ENCODE peak calls at places on chromosomes 11 and 22, in ten cellular contexts. W is HFFc6, F is kidney, I is foreskin fibroblast, M is endothelial cell, Q is Caco-2, C is lower lobe of right lung, V is stomach, U is upper lobe of right lung, S is Panc1. N is an unnamed sample.
A peak's percentile ranks its signal among the peaks of the same experiment; 100 is the strongest.

GRCh38 chr22:32080904-32081303 is 37.8 kb downstream of the SLC5A1 start:
- DNase-seq in W (peak; percentile 47), F (no peak), I (peak; percentile 66), M (peak; percentile 12), Q (peak; percentile 43), C (no peak), V (peak; percentile 45), U (no peak), S (peak; percentile 25), N (no peak)

GRCh38 chr11:89491141-89491690 is at the start of gene NOX4:
- DNase-seq in W (peak; percentile 20), F (peak; percentile 80), I (peak; percentile 71), M (peak; percentile 77), Q (no peak), C (peak; percentile 50), V (peak; percentile 30), U (peak; percentile 63), S (no peak), N (peak; percentile 97)

GRCh38 chr11:101840720-101841119 is 74.1 kb upstream of the CEP126 start:
- DNase-seq in W (no peak), F (no peak), I (no peak), M (no peak), Q (no peak), C (no peak), V (no peak), U (no peak), S (no peak), N (no peak)

GRCh38 chr11:76803023-76803422 is 19.9 kb downstream of the TSKU start:
- DNase-seq in W (no peak), F (no peak), I (peak; percentile 78), M (no peak), Q (no peak), C (no peak), V (no peak), U (peak; percentile 64), S (no peak), N (no peak)

GRCh38 chr11:79949574-79949973 is 508.7 kb upstream of the TENM4 start:
- DNase-seq in W (no peak), F (no peak), I (no peak), M (no peak), Q (no peak), C (no peak), V (no peak), U (no peak), S (no peak), N (no peak)

GRCh38 chr11:47856186-47856585 is 8.0 kb upstream of the NUP160 start:
- DNase-seq in W (no peak), F (no peak), I (peak; percentile 43), M (no peak), Q (no peak), C (no peak), V (no peak), U (no peak), S (no peak), N (no peak)

GRCh38 chr11:446886-447285 is 3.2 kb upstream of the PTDSS2 start:
- DNase-seq in W (no peak), F (peak; percentile 82), I (no peak), M (no peak), Q (no peak), C (peak; percentile 54), V (no peak), U (peak; percentile 65), S (no peak), N (peak; percentile 78)

GRCh38 chr22:19713650-19714319 is 518 bp upstream of the SEPTIN5 start:
- DNase-seq in W (no peak), F (no peak), I (no peak), M (no peak), Q (no peak), C (no peak), V (no peak), U (no peak), S (no peak), N (no peak)

GRCh38 chr11:5036671-5037070 is 9.7 kb upstream of the OR52J3 start:
- DNase-seq in W (no peak), F (no peak), I (no peak), M (no peak), Q (no peak), C (no peak), V (no peak), U (no peak), S (no peak), N (no peak)

GRCh38 chr11:96055706-96056387 is 131.9 kb upstream of the MTMR2 start:
- DNase-seq in W (peak; percentile 65), F (no peak), I (peak; percentile 87), M (no peak), Q (no peak), C (no peak), V (no peak), U (no peak), S (no peak), N (no peak)

GRCh38 chr11:1639102-1639620 is 9.6 kb downstream of the KRTAP5-5 start:
- DNase-seq in W (no peak), F (peak; percentile 51), I (no peak), M (no peak), Q (no peak), C (no peak), V (peak; percentile 33), U (no peak), S (no peak), N (peak; percentile 46)

GRCh38 chr11:67564230-67564629 is 19.4 kb upstream of the GSTP1 start:
- DNase-seq in W (no peak), F (no peak), I (peak; percentile 28), M (no peak), Q (no peak), C (no peak), V (no peak), U (no peak), S (no peak), N (no peak)

GRCh38 chr11:221998-222789 is 13.9 kb downstream of the SIRT3 start:
- DNase-seq in W (no peak), F (peak; percentile 62), I (no peak), M (no peak), Q (no peak), C (no peak), V (no peak), U (no peak), S (no peak), N (no peak)

GRCh38 chr11:64118871-64119495 is 46.9 kb downstream of the MACROD1 start:
- DNase-seq in W (no peak), F (no peak), I (no peak), M (no peak), Q (no peak), C (no peak), V (no peak), U (no peak), S (no peak), N (no peak)

GRCh38 chr22:37639771-37640590 is 512 bp downstream of the SH3BP1 start:
- DNase-seq in W (no peak), F (no peak), I (no peak), M (no peak), Q (no peak), C (no peak), V (no peak), U (no peak), S (no peak), N (no peak)

GRCh38 chr11:14499178-14499559 is 442 bp downstream of the COPB1 start:
- DNase-seq in W (no peak), F (peak; percentile 72), I (peak; percentile 31), M (peak; percentile 36), Q (peak; percentile 41), C (peak; percentile 55), V (peak; percentile 42), U (no peak), S (no peak), N (no peak)

GRCh38 chr11:84524422-84525051 is 1102.6 kb downstream of the DLG2 start:
- DNase-seq in W (peak; percentile 4), F (no peak), I (peak; percentile 1), M (no peak), Q (no peak), C (no peak), V (no peak), U (no peak), S (no peak), N (no peak)

GRCh38 chr11:27459191-27459590 is 13.4 kb downstream of the LGR4 start:
- DNase-seq in W (no peak), F (no peak), I (no peak), M (no peak), Q (no peak), C (no peak), V (no peak), U (no peak), S (no peak), N (no peak)

GRCh38 chr11:25449100-25449499 is 882.8 kb upstream of the ANO3 start:
- DNase-seq in W (no peak), F (no peak), I (no peak), M (no peak), Q (no peak), C (no peak), V (no peak), U (no peak), S (no peak), N (no peak)

GRCh38 chr11:76194872-76195668 is 11.2 kb downstream of the WNT11 start:
- DNase-seq in W (peak; percentile 7), F (no peak), I (peak; percentile 26), M (no peak), Q (no peak), C (no peak), V (no peak), U (no peak), S (no peak), N (no peak)

GRCh38 chr11:36450391-36450714 is 59.7 kb downstream of the TRAF6 start:
- DNase-seq in W (no peak), F (no peak), I (no peak), M (no peak), Q (no peak), C (no peak), V (no peak), U (no peak), S (no peak), N (no peak)
- TF ChIP-seq CTCF in W (no peak), F (no peak), I (no peak), M (no peak), Q (no peak), C (no peak), V (no peak), U (no peak), S (no peak), N (no peak)

GRCh38 chr11:91528965-91529364 is 695.7 kb upstream of the FAT3 start:
- DNase-seq in W (no peak), F (no peak), I (no peak), M (no peak), Q (no peak), C (no peak), V (no peak), U (no peak), S (no peak), N (no peak)

GRCh38 chr11:91527380-91528030 is 697.1 kb upstream of the FAT3 start:
- DNase-seq in W (no peak), F (no peak), I (no peak), M (no peak), Q (peak; percentile 11), C (no peak), V (no peak), U (no peak), S (no peak), N (no peak)
- TF ChIP-seq CTCF in W (no peak), F (no peak), I (no peak), M (no peak), Q (peak; percentile 11), C (no peak), V (no peak), U (no peak), S (peak; percentile 9), N (no peak)

GRCh38 chr22:17007257-17007656 is 765 bp downstream of the GAB4 start:
- DNase-seq in W (no peak), F (no peak), I (no peak), M (no peak), Q (no peak), C (no peak), V (no peak), U (no peak), S (no peak), N (no peak)
- TF ChIP-seq CTCF in W (peak; percentile 36), F (no peak), I (no peak), M (peak; percentile 25), Q (no peak), C (no peak), V (no peak), U (no peak), S (no peak), N (no peak)

GRCh38 chr22:17888855-17889254 is 114.6 kb upstream of the BID start:
- DNase-seq in W (no peak), F (no peak), I (peak; percentile 30), M (peak; percentile 49), Q (no peak), C (no peak), V (no peak), U (no peak), S (no peak), N (no peak)
- TF ChIP-seq CTCF in W (peak; percentile 59), F (no peak), I (peak; percentile 46), M (no peak), Q (no peak), C (no peak), V (no peak), U (no peak), S (no peak), N (peak; percentile 71)